ENCODE peak calls at places on chromosomes 5 and 9, in ten cellular contexts. T is spleen, A is HepG2, R is HCT116, E is stomach, H is sigmoid colon, C is K562, Z is HL-60, V is transverse colon, S is SK-N-SH. L is an unnamed sample.

GRCh38 chr5:77952811-77953210 is 176.7 kb upstream of the TBCA start:
- DNase-seq in T (no peak), A (no peak), R (no peak), E (no peak), H (no peak), C (no peak), Z (no peak), V (no peak), S (no peak), L (no peak)

GRCh38 chr9:120717194-120717593 is 2.9 kb upstream of the MEGF9 start:
- DNase-seq in T (no peak), A (no peak), R (no peak), E (no peak), H (no peak), C (no peak), Z (no peak), V (no peak), S (no peak), L (no peak)

GRCh38 chr9:90071257-90071656 is 466.4 kb downstream of the GADD45G start:
- DNase-seq in T (no peak), A (no peak), R (no peak), E (no peak), H (no peak), C (no peak), Z (no peak), V (no peak), S (no peak), L (no peak)

GRCh38 chr5:66329078-66329477 is 185.0 kb downstream of the SREK1 start:
- DNase-seq in T (no peak), A (no peak), R (no peak), E (no peak), H (no peak), C (no peak), Z (no peak), V (no peak), S (no peak), L (no peak)

GRCh38 chr9:137272241-137273094 is 5.1 kb upstream of the TOR4A start:
- DNase-seq in T (peak; percentile 73), A (no peak), R (no peak), E (no peak), H (no peak), C (no peak), Z (no peak), V (no peak), S (no peak), L (no peak)

GRCh38 chr9:123696476-123696875 is 233.4 kb downstream of the DENND1A start:
- DNase-seq in T (no peak), A (no peak), R (no peak), E (no peak), H (no peak), C (no peak), Z (no peak), V (no peak), S (no peak), L (no peak)

GRCh38 chr5:93915142-93915553 is 173.7 kb upstream of the POU5F2 start:
- DNase-seq in T (no peak), A (peak; percentile 50), R (peak; percentile 54), E (no peak), H (no peak), C (peak; percentile 5), Z (no peak), V (no peak), S (no peak), L (no peak)

GRCh38 chr5:72210913-72211670 is 103.8 kb downstream of the MAP1B start:
- DNase-seq in T (no peak), A (peak; percentile 44), R (no peak), E (peak; percentile 68), H (no peak), C (no peak), Z (no peak), V (peak; percentile 23), S (no peak), L (no peak)

GRCh38 chr9:129441852-129442251 is 179.0 kb downstream of the C9orf50 start:
- DNase-seq in T (no peak), A (no peak), R (no peak), E (no peak), H (no peak), C (no peak), Z (no peak), V (peak; percentile 43), S (no peak), L (no peak)

GRCh38 chr5:137147346-137147745 is 351.8 kb downstream of the SPOCK1 start:
- DNase-seq in T (no peak), A (no peak), R (no peak), E (no peak), H (no peak), C (no peak), Z (no peak), V (no peak), S (no peak), L (no peak)

GRCh38 chr5:132778856-132779255 is 1.8 kb upstream of the SEPTIN8 start:
- DNase-seq in T (no peak), A (no peak), R (no peak), E (no peak), H (no peak), C (no peak), Z (no peak), V (no peak), S (no peak), L (no peak)

GRCh38 chr9:87085073-87085472 is 137.8 kb upstream of the GAS1 start:
- DNase-seq in T (no peak), A (no peak), R (no peak), E (no peak), H (no peak), C (no peak), Z (no peak), V (no peak), S (no peak), L (no peak)

GRCh38 chr5:39648539-39649200 is 223.9 kb upstream of the DAB2 start:
- DNase-seq in T (no peak), A (no peak), R (peak; percentile 88), E (no peak), H (no peak), C (no peak), Z (peak; percentile 39), V (peak; percentile 20), S (no peak), L (no peak)

GRCh38 chr5:38297830-38298608 is 39.7 kb downstream of the EGFLAM start:
- DNase-seq in T (no peak), A (no peak), R (no peak), E (no peak), H (no peak), C (no peak), Z (no peak), V (no peak), S (no peak), L (no peak)

GRCh38 chr5:149060325-149060724 is 2.5 kb downstream of the SH3TC2 start:
- DNase-seq in T (no peak), A (peak; percentile 75), R (no peak), E (peak; percentile 29), H (no peak), C (no peak), Z (no peak), V (peak; percentile 45), S (peak; percentile 75), L (no peak)

GRCh38 chr5:149053027-149053705 is 9.7 kb downstream of the SH3TC2 start:
- DNase-seq in T (no peak), A (no peak), R (no peak), E (no peak), H (no peak), C (no peak), Z (no peak), V (no peak), S (no peak), L (no peak)

GRCh38 chr5:149061341-149061740 is 1.5 kb downstream of the SH3TC2 start:
- DNase-seq in T (no peak), A (no peak), R (no peak), E (no peak), H (no peak), C (no peak), Z (no peak), V (no peak), S (no peak), L (no peak)

GRCh38 chr5:149054416-149054815 is 8.4 kb downstream of the SH3TC2 start:
- DNase-seq in T (no peak), A (no peak), R (no peak), E (no peak), H (no peak), C (no peak), Z (no peak), V (no peak), S (no peak), L (no peak)

GRCh38 chr5:149056611-149057165 is 6.2 kb downstream of the SH3TC2 start:
- DNase-seq in T (no peak), A (no peak), R (no peak), E (no peak), H (no peak), C (no peak), Z (no peak), V (no peak), S (no peak), L (no peak)
- TF ChIP-seq POLR2AphosphoS5 in T (no peak), A (no peak), R (no peak), E (no peak), H (no peak), C (no peak), Z (no peak), V (no peak), S (no peak), L (no peak)

GRCh38 chr5:337565-338130 is 16.1 kb downstream of the AHRR start:
- DNase-seq in T (no peak), A (peak; percentile 45), R (peak; percentile 59), E (no peak), H (no peak), C (no peak), Z (no peak), V (no peak), S (peak; percentile 33), L (peak; percentile 7)
- TF ChIP-seq CTCF in T (peak; percentile 7), A (peak; percentile 55), R (peak; percentile 63), E (no peak), H (no peak), C (peak; percentile 33), Z (no peak), V (no peak), S (peak; percentile 48), L (no peak)

DNA sequence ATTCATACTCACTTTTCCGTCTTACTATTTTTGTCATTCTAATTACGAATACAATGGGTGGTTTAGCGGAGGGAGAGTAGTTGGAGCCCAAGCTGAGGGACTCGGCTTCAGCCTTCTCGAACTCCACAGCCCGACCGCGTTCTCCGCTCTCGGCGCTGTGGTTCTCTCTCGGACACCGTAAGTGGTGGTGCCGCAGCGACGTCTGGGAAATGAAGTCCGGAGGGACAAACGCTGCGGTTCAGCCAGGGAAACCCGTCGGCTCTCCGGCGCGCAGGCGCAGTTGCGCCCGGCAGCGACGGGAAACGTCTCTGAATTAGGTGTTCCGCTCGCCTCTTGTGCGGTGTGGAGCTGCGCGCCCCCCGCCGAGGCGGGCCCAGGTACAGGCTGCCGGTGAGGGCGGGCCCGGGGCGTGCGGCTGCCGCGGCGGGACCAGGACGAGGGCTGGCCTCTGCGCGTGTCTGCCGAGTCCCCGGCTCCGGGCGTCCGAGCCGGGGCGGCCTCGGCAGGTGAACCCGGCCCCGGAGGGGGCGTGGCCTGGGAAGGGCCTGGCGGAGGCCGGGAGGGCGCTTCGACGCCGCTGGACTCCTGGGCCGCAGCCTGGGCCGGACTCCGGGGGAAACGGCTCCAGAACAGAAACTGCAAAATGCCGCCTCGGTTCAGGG is at the start of gene ZNF879:
- DNase-seq in T (peak; percentile 97), A (peak; percentile 80), R (no peak), E (peak; percentile 94), H (peak; percentile 97), C (peak; percentile 76), Z (peak; percentile 95), V (peak; percentile 93), S (peak; percentile 94), L (peak; percentile 89)
- TF ChIP-seq POLR2AphosphoS5 in T (peak; percentile 88), A (no peak), R (no peak), E (peak; percentile 68), H (peak; percentile 26), C (no peak), Z (peak; percentile 54), V (peak; percentile 66), S (no peak), L (peak; percentile 73)

GRCh38 chr9:35814841-35815543 is at the start of gene HINT2:
- DNase-seq in T (peak; percentile 98), A (peak; percentile 99), R (peak; percentile 98), E (peak; percentile 97), H (peak; percentile 99), C (peak; percentile 89), Z (peak; percentile 98), V (peak; percentile 99), S (peak; percentile 95), L (peak; percentile 98)
- TF ChIP-seq CTCF in T (no peak), A (no peak), R (no peak), E (no peak), H (peak; percentile 9), C (no peak), Z (no peak), V (no peak), S (no peak), L (no peak)